ENCODE peak calls at places on chromosome 6, in seven cellular contexts. X is OCI-LY7, T is RWPE1, L is ovary, H is AG04450, G is neuronal stem cell, M is PC-3. K is an unnamed sample.

GRCh38 chr6:33695451-33695855 is 16.0 kb downstream of the UQCC2 start:
- DNase-seq in X (no peak), H (no peak), M (no peak), G (no peak), T (no peak), L (no peak), K (no peak)

GRCh38 chr6:49772296-49772695 is 14.8 kb downstream of the PGK2 start:
- DNase-seq in T (no peak), M (no peak), G (no peak), H (no peak), X (no peak), L (no peak), K (no peak)

GRCh38 chr6:134132494-134133141 is 80.2 kb upstream of the SLC2A12 start:
- DNase-seq in L (no peak), M (no peak), H (no peak), X (no peak), T (no peak), G (no peak), K (no peak)

GRCh38 chr6:151999194-151999593 is 191.7 kb downstream of the ESR1 start:
- DNase-seq in G (no peak), M (peak), T (peak), H (no peak), X (no peak), L (no peak), K (peak)

GRCh38 chr6:81996414-81996813 is 243.9 kb upstream of the TENT5A start:
- DNase-seq in T (peak), X (no peak), H (peak), L (no peak), G (no peak), M (peak), K (no peak)

GRCh38 chr6:104940881-104941693 is 15.8 kb upstream of the LIN28B start:
- DNase-seq in H (no peak), X (no peak), M (peak), T (peak), G (peak), L (no peak), K (no peak)

GRCh38 chr6:6560909-6561308 is 27.6 kb upstream of the LY86 start:
- DNase-seq in M (peak), G (no peak), L (no peak), X (peak), H (no peak), T (no peak), K (no peak)

GRCh38 chr6:106168097-106168888 is 82.2 kb downstream of the PRDM1 start:
- DNase-seq in M (no peak), X (no peak), L (no peak), T (no peak), G (no peak), H (no peak), K (no peak)

GRCh38 chr6:141700836-141701235 is 431.9 kb upstream of the GJE1 start:
- DNase-seq in L (no peak), X (no peak), G (no peak), T (no peak), H (no peak), M (no peak), K (no peak)

GRCh38 chr6:155253337-155253736 is 10.5 kb upstream of the CLDN20 start:
- DNase-seq in L (no peak), H (no peak), X (no peak), T (no peak), M (no peak), G (no peak), K (no peak)

GRCh38 chr6:2403546-2403945 is 158.1 kb upstream of the GMDS start:
- DNase-seq in G (no peak), X (no peak), T (no peak), L (no peak), H (no peak), M (no peak), K (no peak)

GRCh38 chr6:373773-374724 is 17.5 kb upstream of the IRF4 start:
- DNase-seq in M (no peak), H (no peak), X (no peak), G (no peak), L (no peak), T (no peak), K (no peak)

GRCh38 chr6:170011233-170012142 is 260.1 kb downstream of the ERMARD start:
- DNase-seq in H (no peak), X (no peak), T (no peak), M (no peak), G (no peak), L (no peak), K (no peak)

GRCh38 chr6:47318236-47318974 is 8.7 kb upstream of the TNFRSF21 start:
- DNase-seq in L (no peak), T (no peak), X (no peak), G (no peak), M (no peak), H (no peak), K (no peak)
- H3K27ac ChIP-seq in L (no peak), T (no peak), X (no peak), G (no peak), M (no peak), H (no peak), K (no peak)

DNA sequence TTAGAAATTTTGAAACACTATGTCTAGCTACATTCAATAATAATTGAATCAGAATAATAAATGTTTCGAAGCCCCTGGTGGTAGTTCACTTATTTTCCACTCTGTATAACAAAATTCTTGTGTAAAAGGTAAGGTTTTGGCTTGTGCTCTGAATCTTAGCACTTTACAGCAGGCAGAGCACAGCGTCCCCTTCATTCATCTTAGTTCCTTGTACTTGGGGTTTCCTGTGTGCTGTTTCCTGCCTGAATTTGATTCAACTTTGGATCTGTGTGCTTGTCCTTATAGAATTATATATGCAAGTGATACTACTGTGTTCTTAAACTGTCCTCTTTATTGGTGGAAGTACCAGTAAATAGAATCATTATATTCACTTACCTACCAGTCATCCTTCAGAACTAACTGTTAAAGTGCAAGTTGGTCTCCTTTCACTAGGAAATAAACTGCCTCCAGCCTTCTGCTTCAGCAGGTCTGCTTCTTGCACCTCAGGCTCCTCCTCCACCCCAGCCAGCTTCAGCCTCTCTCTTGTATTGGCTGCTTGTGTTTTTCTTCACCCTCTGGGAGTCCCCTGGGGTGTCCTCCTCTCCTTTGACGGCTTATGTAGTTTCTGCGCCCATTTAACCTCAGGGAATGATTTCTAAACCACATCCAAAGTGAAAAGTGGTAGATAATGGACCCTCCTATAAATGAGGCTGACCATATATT is 28.8 kb upstream of the TULP4 start:
- DNase-seq in X (peak), T (no peak), H (no peak), L (no peak), M (no peak), G (peak), K (no peak)
- H3K27ac ChIP-seq in X (no peak), T (no peak), H (peak), L (no peak), M (no peak), G (peak), K (no peak)

GRCh38 chr6:63516186-63516944 is 55.9 kb upstream of the LOC128125822 start:
- DNase-seq in L (no peak), X (no peak), T (no peak), G (no peak), M (peak), H (no peak), K (no peak)
- H3K27ac ChIP-seq in L (no peak), X (no peak), T (no peak), G (no peak), M (no peak), H (no peak), K (peak)

DNA sequence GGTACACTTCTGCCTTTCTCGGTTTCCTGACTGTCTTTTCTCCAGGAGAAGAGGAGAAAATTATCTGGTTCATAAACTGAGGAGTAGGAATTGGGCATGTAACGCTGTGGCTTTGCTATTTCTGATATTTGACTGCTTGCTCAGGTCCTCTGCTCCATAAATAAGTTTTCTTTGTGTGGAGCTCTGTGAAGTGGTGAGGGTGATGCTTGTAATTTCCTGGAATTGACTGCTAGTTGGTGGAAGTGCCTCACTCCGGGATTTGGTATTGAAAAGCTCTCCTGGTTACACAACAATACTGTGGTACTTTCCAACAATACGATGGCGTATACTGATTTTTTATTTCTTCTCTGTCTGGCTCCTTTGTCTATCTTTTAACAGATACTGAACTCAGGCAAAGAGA is 25.1 kb upstream of the LAMA2 start:
- DNase-seq in T (no peak), X (no peak), G (no peak), L (no peak), M (no peak), H (no peak), K (no peak)
- H3K27ac ChIP-seq in T (no peak), X (no peak), G (no peak), L (no peak), M (no peak), H (no peak), K (no peak)

GRCh38 chr6:117495425-117495824 is 13.0 kb downstream of the DCBLD1 start:
- DNase-seq in T (no peak), L (no peak), M (no peak), G (no peak), H (no peak), X (no peak), K (no peak)

GRCh38 chr6:117495873-117496272 is 13.4 kb downstream of the DCBLD1 start:
- DNase-seq in X (no peak), G (no peak), T (no peak), M (peak), H (no peak), L (no peak), K (no peak)

GRCh38 chr6:117494694-117495318 is 12.3 kb downstream of the DCBLD1 start:
- DNase-seq in L (no peak), H (no peak), M (no peak), G (no peak), T (no peak), X (no peak), K (no peak)

GRCh38 chr6:117493470-117493869 is 11.0 kb downstream of the DCBLD1 start:
- DNase-seq in L (no peak), G (no peak), X (no peak), M (no peak), H (no peak), T (no peak), K (no peak)

DNA sequence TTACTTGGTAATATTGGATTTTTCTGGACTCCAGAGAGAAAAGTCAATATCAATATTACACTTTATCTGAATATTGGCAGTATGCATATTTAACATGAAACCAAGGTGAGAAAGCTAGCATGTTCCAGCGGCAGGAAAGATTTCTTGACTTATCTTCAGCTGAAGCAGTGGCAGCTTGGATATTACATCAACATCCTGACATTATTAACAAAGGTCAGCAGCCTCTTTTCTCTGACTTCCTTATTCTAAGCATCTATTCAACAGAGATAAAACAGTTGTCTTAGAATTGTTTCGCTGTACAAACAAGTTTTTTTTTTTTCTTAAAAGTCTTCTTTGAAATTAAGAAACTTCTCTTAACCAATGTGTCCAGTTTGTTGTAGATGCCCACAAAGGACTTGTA is 11.8 kb downstream of the DCBLD1 start:
- DNase-seq in L (no peak), H (no peak), X (no peak), G (no peak), M (no peak), T (no peak), K (no peak)
- H3K27ac ChIP-seq in L (no peak), H (no peak), X (no peak), G (no peak), M (no peak), T (no peak), K (peak)

K was measured in epithelial cell of prostate.